ENCODE peak calls at places on chromosomes 11 and 22, in five cellular contexts. G, W, P, L and K are unnamed samples.

GRCh38 chr11:117199061-117199915 is at the start of gene TAGLN:
- DNase-seq in G (peak), W (peak), P (no peak), L (peak), K (no peak)

GRCh38 chr11:69702769-69703510 is 882 bp downstream of the FGF19 start:
- DNase-seq in G (no peak), W (no peak), P (no peak), L (no peak), K (no peak)

GRCh38 chr11:68332186-68332585 is 19.8 kb downstream of the LRP5 start:
- DNase-seq in G (no peak), W (no peak), P (no peak), L (no peak), K (no peak)

GRCh38 chr11:65424200-65425104 is 1.9 kb downstream of the NEAT1 start:
- DNase-seq in G (no peak), W (peak), P (no peak), L (peak), K (peak)

GRCh38 chr11:69398529-69399492 is 82.7 kb upstream of the LINC01488 start:
- DNase-seq in G (no peak), W (no peak), P (no peak), L (no peak), K (no peak)

GRCh38 chr11:121606354-121606753 is 153.6 kb upstream of the SORL1-AS1 start:
- DNase-seq in G (no peak), W (no peak), P (no peak), L (no peak), K (no peak)

GRCh38 chr11:75625970-75626691 is 42.7 kb downstream of the MAP6 start:
- DNase-seq in G (no peak), W (no peak), P (no peak), L (peak), K (no peak)

GRCh38 chr11:26286472-26287066 is 45.4 kb upstream of the ANO3 start:
- DNase-seq in G (no peak), W (no peak), P (peak), L (no peak), K (peak)

GRCh38 chr11:90134420-90135003 is at the start of gene NAALAD2:
- DNase-seq in G (peak), W (peak), P (peak), L (peak), K (peak)

GRCh38 chr22:19806213-19807160 is 45.9 kb downstream of the TBX1 start:
- DNase-seq in G (no peak), W (no peak), P (peak), L (peak), K (no peak)

GRCh38 chr11:27372159-27372558 is 9.1 kb upstream of the CCDC34 start:
- DNase-seq in G (no peak), W (no peak), P (no peak), L (no peak), K (no peak)

DNA sequence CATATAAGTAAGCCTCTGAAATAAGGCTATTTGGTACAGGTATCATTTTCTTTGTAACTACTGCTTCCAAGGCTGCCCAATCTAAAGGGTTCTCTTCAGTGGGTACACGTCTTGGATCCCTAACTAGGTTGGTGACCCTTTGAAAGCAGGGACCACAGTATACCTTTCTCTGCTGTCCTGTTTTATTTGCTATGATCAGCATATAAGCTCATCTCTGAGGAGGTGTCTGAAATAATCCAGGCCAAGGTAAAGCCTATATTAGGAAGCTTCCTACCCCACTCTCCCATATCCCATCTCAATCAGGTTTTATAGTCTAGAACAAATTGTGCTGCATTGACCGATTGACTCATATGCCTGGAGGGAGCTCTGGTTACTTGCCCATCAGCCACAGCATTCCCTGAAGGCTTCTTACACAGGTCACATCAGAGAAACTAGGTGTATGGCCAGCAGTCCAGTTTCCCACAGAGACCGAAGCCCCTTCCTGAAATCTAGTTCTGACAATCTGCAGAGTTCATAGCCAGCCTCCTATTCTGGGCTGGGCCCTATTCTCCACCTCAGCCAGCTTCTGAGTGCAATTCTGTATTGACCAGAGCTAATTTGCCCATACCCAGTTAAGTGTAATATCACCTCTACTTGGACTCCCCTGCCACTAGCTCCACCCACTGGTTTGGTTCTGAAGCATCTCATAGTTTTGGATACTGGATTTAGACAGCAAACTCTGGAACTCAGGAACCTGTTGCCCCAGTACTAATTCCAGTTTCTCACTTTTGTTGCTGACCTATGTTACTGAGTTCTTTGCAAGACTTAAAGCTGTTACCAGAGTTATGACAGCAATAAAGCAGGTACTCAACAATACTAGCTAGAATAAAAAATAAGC is 62.1 kb upstream of the ARHGAP20 start:
- DNase-seq in G (no peak), W (no peak), P (no peak), L (no peak), K (no peak)
- TF ChIP-seq CTCF in G (no peak), W (no peak), P (no peak), L (no peak), K (no peak)

DNA sequence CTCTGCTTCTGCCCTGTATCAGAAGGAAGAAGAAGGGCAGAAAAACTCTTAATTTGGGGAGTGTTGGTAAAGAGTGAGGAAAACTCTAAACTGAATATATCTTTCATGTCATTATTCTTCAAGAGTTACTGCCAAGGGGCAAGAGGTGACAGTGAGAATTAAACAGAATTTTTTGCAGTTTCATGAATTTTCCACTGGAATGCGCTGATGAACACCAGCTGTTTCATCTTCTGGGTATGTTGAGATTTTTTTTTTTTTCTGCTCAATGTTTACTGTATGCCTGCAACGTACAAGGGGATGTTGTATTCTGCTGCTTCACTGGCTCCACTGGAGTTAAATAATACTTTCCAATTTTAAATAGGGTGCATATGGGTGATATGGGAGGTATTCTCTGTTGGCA is 117.8 kb downstream of the FAM76B start:
- DNase-seq in G (no peak), W (no peak), P (no peak), L (no peak), K (no peak)
- H3K4me3 ChIP-seq in G (no peak), W (no peak), P (no peak), L (no peak), K (no peak)

GRCh38 chr11:18203723-18204122 is 31.1 kb downstream of the MRGPRX4 start:
- DNase-seq in G (no peak), W (no peak), P (peak), L (no peak), K (peak)
- TF ChIP-seq CTCF in G (no peak), W (no peak), P (peak), L (peak), K (peak)

GRCh38 chr11:45354976-45355705 is 69.0 kb upstream of the SYT13 start:
- DNase-seq in G (peak), W (peak), P (peak), L (peak), K (peak)
- H3K4me3 ChIP-seq in G (peak), W (peak), P (peak), L (peak), K (peak)

GRCh38 chr11:61577383-61578118 is 3.3 kb downstream of the SYT7 start:
- DNase-seq in G (peak), W (no peak), P (peak), L (no peak), K (no peak)
- TF ChIP-seq CTCF in G (peak), W (no peak), P (peak), L (no peak), K (no peak)

DNA sequence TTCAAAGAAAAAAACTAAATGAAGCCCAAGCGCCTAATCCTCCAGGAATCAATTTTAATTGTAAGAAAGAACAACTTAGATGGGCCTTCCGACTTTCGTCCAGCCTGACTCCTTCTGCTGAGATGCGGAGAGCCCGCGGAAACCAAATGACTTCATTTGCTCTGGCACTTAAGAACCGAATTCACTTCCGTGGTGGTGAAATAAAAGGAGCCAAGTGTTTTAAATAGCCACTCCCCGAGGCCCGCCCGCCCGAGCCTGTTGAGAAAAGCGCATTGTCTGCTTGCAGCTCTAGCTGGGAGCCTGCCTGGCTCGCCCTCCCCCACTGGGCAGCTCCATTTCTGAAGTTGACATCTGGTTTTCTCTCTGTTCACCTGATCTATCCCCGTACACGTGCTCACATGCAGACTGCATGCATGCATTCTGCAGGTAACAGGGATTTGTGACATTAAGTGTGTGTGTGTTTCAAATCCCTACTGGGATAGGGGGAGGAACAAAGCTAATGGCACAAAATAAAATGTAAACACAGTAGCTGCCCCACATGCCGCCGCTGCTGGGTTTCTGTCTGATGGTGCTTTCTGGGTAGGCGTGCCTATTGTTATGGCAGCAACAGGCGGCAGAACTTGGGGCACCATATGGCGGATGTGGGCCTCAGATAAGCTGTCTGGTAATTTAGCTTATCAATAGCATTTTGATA is 6.2 kb downstream of the TEAD1 start:
- DNase-seq in G (peak), W (peak), P (peak), L (peak), K (peak)
- H3K4me3 ChIP-seq in G (no peak), W (peak), P (peak), L (no peak), K (peak)

DNA sequence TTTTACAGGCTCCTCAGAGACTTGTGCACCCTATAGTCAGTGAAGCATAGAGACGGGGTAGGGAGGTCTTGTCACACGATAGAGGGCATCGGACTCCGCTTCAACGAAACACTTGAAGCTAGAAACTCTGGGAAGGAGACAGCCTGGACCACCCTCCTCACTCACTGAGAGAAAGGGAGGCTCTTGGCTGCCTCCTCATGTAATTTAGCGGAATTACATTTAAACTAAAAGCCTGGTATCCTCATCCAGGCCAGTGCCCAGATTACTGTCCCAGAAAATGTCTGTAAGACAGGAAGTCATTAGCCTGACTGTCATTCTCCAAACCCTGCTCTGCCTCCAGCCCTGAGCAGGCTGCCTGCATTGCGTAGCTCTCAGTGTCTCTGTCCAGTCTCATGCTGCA is 36.0 kb downstream of the TTLL1 start:
- DNase-seq in G (no peak), W (no peak), P (no peak), L (no peak), K (no peak)
- TF ChIP-seq CTCF in G (no peak), W (no peak), P (peak), L (peak), K (peak)

GRCh38 chr22:44272330-44272729 is 40.4 kb downstream of the SHISAL1 start:
- DNase-seq in G (no peak), W (no peak), P (no peak), L (no peak), K (no peak)
- H3K4me3 ChIP-seq in G (no peak), W (no peak), P (no peak), L (no peak), K (no peak)

DNA sequence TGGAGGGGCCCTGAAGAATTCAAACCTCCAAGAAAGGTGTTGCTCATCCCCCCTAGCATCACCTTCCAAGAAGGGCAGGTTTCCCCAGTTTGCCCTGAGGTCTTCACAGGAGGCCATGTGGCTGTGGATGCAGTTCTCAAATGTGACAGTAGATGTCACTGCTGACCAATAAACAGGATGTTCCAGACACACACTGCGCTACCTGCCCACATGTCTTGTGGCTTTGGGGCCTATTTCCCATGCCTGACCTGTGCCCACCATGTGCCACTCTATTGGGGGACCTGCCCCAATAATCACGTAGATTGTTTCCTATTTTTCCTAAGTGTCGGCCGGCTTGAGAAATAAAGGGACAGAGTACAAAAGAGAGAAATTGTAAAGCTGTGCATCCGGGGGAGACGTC is 4.5 kb downstream of the GSTT2 start:
- DNase-seq in G (no peak), W (no peak), P (no peak), L (no peak), K (peak)
- TF ChIP-seq CTCF in G (no peak), W (peak), P (no peak), L (peak), K (peak)

DNA sequence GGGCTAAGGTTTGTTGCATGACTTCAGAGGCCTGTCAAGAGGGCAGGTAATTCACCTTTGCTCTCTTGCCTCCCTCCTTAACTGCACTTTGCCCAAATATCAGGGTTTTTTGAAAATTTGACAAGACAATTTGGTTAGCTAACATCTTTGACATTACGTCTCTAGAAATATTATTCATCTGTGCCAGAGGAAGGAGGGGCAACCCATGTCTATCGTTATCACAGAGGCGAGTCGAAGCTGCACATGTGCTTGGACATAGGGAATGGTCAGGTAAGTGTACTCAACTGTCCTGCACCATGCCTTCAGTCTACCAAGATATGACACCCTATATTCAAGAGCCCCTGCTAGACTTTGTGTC is 3.7 kb downstream of the AKIP1 start:
- DNase-seq in G (no peak), W (no peak), P (no peak), L (no peak), K (no peak)
- H3K4me3 ChIP-seq in G (peak), W (no peak), P (no peak), L (peak), K (no peak)